ENCODE peak calls at places on chromosomes 6 and 20, in nine cellular contexts. W, G, Y, O, N, B, D, Z and S are unnamed samples.

GRCh38 chr20:40978761-40979160 is 49.9 kb upstream of the TOP1 start:
- DNase-seq in Y (no peak), W (no peak), G (no peak), Z (no peak), O (no peak), D (no peak), N (no peak), B (no peak), S (no peak)

GRCh38 chr6:36139431-36139830 is 9.1 kb downstream of the MAPK13 start:
- DNase-seq in B (peak), G (no peak), N (no peak), Y (no peak), D (no peak), W (no peak), Z (no peak), O (no peak), S (no peak)

GRCh38 chr6:35473075-35473848 is 5.1 kb downstream of the RPL10A start:
- DNase-seq in O (no peak), B (peak), D (no peak), N (no peak), Y (peak), Z (no peak), W (no peak), G (no peak), S (no peak)

GRCh38 chr20:5195655-5196054 is 68.8 kb downstream of the CDS2 start:
- DNase-seq in G (no peak), O (peak), N (no peak), W (no peak), Y (no peak), Z (no peak), D (no peak), B (no peak), S (no peak)

GRCh38 chr20:59028812-59029211 is 3.3 kb downstream of the ATP5F1E start:
- DNase-seq in G (no peak), N (no peak), B (no peak), O (no peak), Z (no peak), D (no peak), Y (no peak), W (no peak), S (no peak)

GRCh38 chr20:62516345-62516744 is 40.5 kb upstream of the GATA5 start:
- DNase-seq in Z (no peak), Y (no peak), G (no peak), B (no peak), W (no peak), D (no peak), N (no peak), O (no peak), S (no peak)

GRCh38 chr6:38542031-38542430 is 97.7 kb downstream of the BTBD9 start:
- DNase-seq in O (no peak), W (no peak), N (no peak), Y (no peak), B (no peak), Z (no peak), G (no peak), D (no peak), S (no peak)

GRCh38 chr6:116386581-116387299 is 16.0 kb downstream of the DSE start:
- DNase-seq in Z (no peak), W (no peak), G (no peak), B (no peak), N (no peak), O (peak), Y (no peak), D (no peak), S (no peak)

GRCh38 chr20:38065764-38066375 is 32.3 kb downstream of the RPRD1B start:
- DNase-seq in B (no peak), W (no peak), Y (no peak), G (no peak), O (no peak), Z (no peak), D (no peak), N (no peak), S (no peak)

GRCh38 chr6:168428052-168428829 is 12.7 kb upstream of the SMOC2 start:
- DNase-seq in O (no peak), G (no peak), Z (no peak), N (no peak), Y (no peak), W (no peak), D (no peak), B (no peak), S (no peak)

GRCh38 chr6:167306401-167306998 is 15.4 kb downstream of the UNC93A start:
- DNase-seq in Y (no peak), N (no peak), Z (no peak), B (no peak), O (no peak), W (no peak), G (no peak), D (peak), S (no peak)

GRCh38 chr20:53829086-53829703 is 235.6 kb upstream of the ZNF217 start:
- DNase-seq in W (no peak), G (no peak), B (no peak), D (peak), N (no peak), Z (no peak), O (peak), Y (no peak), S (no peak)

GRCh38 chr6:163782436-163783003 is 368.0 kb downstream of the QKI start:
- DNase-seq in B (no peak), G (no peak), W (no peak), N (no peak), O (no peak), Y (peak), D (peak), Z (peak), S (no peak)

GRCh38 chr6:150826788-150827187 is 38.7 kb upstream of the MTHFD1L start:
- DNase-seq in D (no peak), Z (no peak), W (no peak), N (no peak), B (no peak), G (no peak), O (no peak), Y (no peak), S (no peak)

GRCh38 chr20:3358676-3359340 is 48.7 kb downstream of the DNAAF9 start:
- DNase-seq in Z (no peak), G (no peak), Y (no peak), W (no peak), N (no peak), B (no peak), O (no peak), D (peak), S (no peak)

GRCh38 chr6:71486466-71486865 is 197.9 kb downstream of the OGFRL1 start:
- DNase-seq in O (peak), B (no peak), Y (no peak), G (no peak), D (no peak), Z (no peak), N (no peak), W (no peak), S (no peak)

GRCh38 chr6:4636881-4637224 is 139.4 kb upstream of the CDYL start:
- DNase-seq in G (no peak), O (no peak), N (no peak), W (no peak), Y (no peak), Z (no peak), B (no peak), D (no peak), S (no peak)

GRCh38 chr20:59472059-59472458 is 132.3 kb upstream of the PHACTR3 start:
- DNase-seq in D (no peak), N (no peak), Y (no peak), Z (no peak), B (no peak), W (no peak), O (no peak), G (no peak), S (no peak)

GRCh38 chr6:24520929-24521546 is 26.3 kb downstream of the ALDH5A1 start:
- DNase-seq in D (peak), N (no peak), Y (peak), Z (peak), B (peak), G (peak), W (no peak), O (peak), S (no peak)

GRCh38 chr6:168188974-168189678 is 110.1 kb upstream of the FRMD1 start:
- DNase-seq in B (no peak), N (no peak), D (no peak), Y (no peak), W (no peak), Z (no peak), G (no peak), O (no peak), S (no peak)

GRCh38 chr20:10185741-10186558 is 32.7 kb upstream of the SNAP25 start:
- DNase-seq in O (no peak), Y (no peak), D (no peak), N (no peak), G (no peak), Z (no peak), W (no peak), B (no peak), S (no peak)

GRCh38 chr6:52535711-52536423 is 41.0 kb downstream of the TRAM2 start:
- DNase-seq in B (no peak), Y (no peak), D (no peak), N (no peak), Z (no peak), G (no peak), O (no peak), W (no peak), S (no peak)

GRCh38 chr6:157068691-157069228 is 254.6 kb downstream of the TMEM242 start:
- DNase-seq in G (no peak), Y (peak), W (no peak), B (no peak), O (peak), D (peak), N (no peak), Z (peak), S (no peak)

GRCh38 chr6:131471331-131471730 is 101.7 kb upstream of the ARG1 start:
- DNase-seq in G (no peak), B (no peak), W (no peak), N (no peak), D (no peak), Z (no peak), O (no peak), Y (no peak), S (no peak)

GRCh38 chr20:17898548-17898994 is 70.0 kb downstream of the SNX5 start:
- DNase-seq in N (peak), G (peak), Y (peak), O (peak), B (peak), D (peak), Z (peak), W (no peak), S (no peak)

GRCh38 chr6:33812669-33813068 is 8.9 kb upstream of the MLN start:
- DNase-seq in D (no peak), Y (peak), W (no peak), Z (peak), N (no peak), O (peak), G (no peak), B (peak), S (no peak)

GRCh38 chr6:17986656-17987575 is 519 bp downstream of the KIF13A start:
- DNase-seq in Y (peak), N (peak), G (no peak), O (peak), D (peak), Z (peak), W (no peak), B (peak), S (no peak)

GRCh38 chr6:63527658-63528514 is 44.4 kb upstream of the LOC128125822 start:
- DNase-seq in N (no peak), W (no peak), Y (no peak), O (peak), G (no peak), Z (no peak), B (no peak), D (peak), S (no peak)

GRCh38 chr20:5522422-5522821 is 205.7 kb upstream of the PROKR2 start:
- DNase-seq in O (no peak), G (no peak), Y (no peak), Z (no peak), B (no peak), D (no peak), N (no peak), W (no peak), S (no peak)

GRCh38 chr20:41094656-41095055 is 42.7 kb upstream of the PLCG1 start:
- DNase-seq in N (no peak), Y (no peak), B (no peak), D (no peak), Z (no peak), W (no peak), G (no peak), O (peak), S (no peak)

GRCh38 chr6:1572892-1573291 is 36.8 kb upstream of the FOXC1 start:
- DNase-seq in N (no peak), G (no peak), B (no peak), D (no peak), Y (no peak), O (peak), Z (no peak), W (no peak), S (no peak)

GRCh38 chr6:140561701-140562100 is 1187.3 kb upstream of the CITED2 start:
- DNase-seq in W (no peak), G (no peak), Y (no peak), B (no peak), N (no peak), D (no peak), O (no peak), Z (no peak), S (no peak)

GRCh38 chr6:4344317-4344899 is 209.0 kb upstream of the ECI2 start:
- DNase-seq in N (no peak), O (peak), G (no peak), B (no peak), W (no peak), D (no peak), Y (no peak), Z (no peak), S (no peak)

GRCh38 chr6:75530696-75531095 is 37.1 kb upstream of the FILIP1 start:
- DNase-seq in G (no peak), O (peak), Y (no peak), Z (no peak), N (no peak), B (no peak), W (no peak), D (no peak), S (no peak)

GRCh38 chr20:46446851-46447250 is 40.4 kb upstream of the ELMO2 start:
- DNase-seq in D (no peak), O (no peak), N (no peak), B (no peak), Y (no peak), Z (no peak), G (no peak), W (no peak), S (no peak)

GRCh38 chr20:3543901-3544507 is 73.2 kb downstream of the ATRN start:
- DNase-seq in G (no peak), W (no peak), Z (no peak), B (no peak), N (no peak), D (peak), O (peak), Y (no peak), S (no peak)

GRCh38 chr6:3919849-3920248 is 70.7 kb downstream of the FAM50B start:
- DNase-seq in Y (no peak), W (no peak), G (no peak), B (no peak), Z (no peak), D (no peak), N (no peak), O (no peak), S (no peak)

GRCh38 chr6:95599691-95600090 is 22.4 kb downstream of the MANEA start:
- DNase-seq in D (no peak), G (no peak), O (no peak), Y (no peak), Z (no peak), W (no peak), N (no peak), B (no peak), S (no peak)

GRCh38 chr6:15945593-15946159 is 183.2 kb upstream of the MYLIP start:
- DNase-seq in Z (no peak), W (no peak), O (peak), D (no peak), B (no peak), Y (no peak), G (no peak), N (no peak), S (no peak)